ENCODE peak calls at places on chromosomes 3 and 15, in six cellular contexts. One of them, this sample, is unnamed.

GRCh38 chr3:177810162-177810623 is 612.9 kb upstream of the TBL1XR1 start:
- DNase-seq in fibroblast of lung: peak; percentile 94
- DNase-seq in H9: no peak
- DNase-seq in heart left ventricle: no peak
- DNase-seq in Karpas-422: no peak
- DNase-seq in sigmoid colon: no peak
- DNase-seq in this sample: peak; percentile 80

GRCh38 chr3:88059380-88060160 is 515 bp downstream of the ZNF654 start:
- DNase-seq in fibroblast of lung: no peak
- DNase-seq in H9: no peak
- DNase-seq in heart left ventricle: no peak
- DNase-seq in Karpas-422: peak; percentile 48
- DNase-seq in sigmoid colon: peak; percentile 65
- DNase-seq in this sample: peak; percentile 13

GRCh38 chr15:59993950-59994401 is 10.1 kb upstream of the FOXB1 start:
- DNase-seq in fibroblast of lung: no peak
- DNase-seq in H9: peak; percentile 85
- DNase-seq in heart left ventricle: no peak
- DNase-seq in Karpas-422: peak; percentile 43
- DNase-seq in sigmoid colon: no peak
- DNase-seq in this sample: no peak

GRCh38 chr3:60935709-60936108 is 315.5 kb downstream of the FHIT start:
- DNase-seq in fibroblast of lung: peak; percentile 59
- DNase-seq in H9: no peak
- DNase-seq in heart left ventricle: no peak
- DNase-seq in Karpas-422: no peak
- DNase-seq in sigmoid colon: no peak
- DNase-seq in this sample: peak; percentile 84

GRCh38 chr3:78101363-78101762 is 1061.5 kb downstream of the ROBO2 start:
- DNase-seq in fibroblast of lung: peak; percentile 73
- DNase-seq in H9: no peak
- DNase-seq in heart left ventricle: no peak
- DNase-seq in Karpas-422: no peak
- DNase-seq in sigmoid colon: no peak
- DNase-seq in this sample: no peak

GRCh38 chr3:9746330-9746729 is 3.4 kb upstream of the OGG1 start:
- DNase-seq in fibroblast of lung: peak; percentile 84
- DNase-seq in H9: no peak
- DNase-seq in heart left ventricle: no peak
- DNase-seq in Karpas-422: no peak
- DNase-seq in sigmoid colon: no peak
- DNase-seq in this sample: no peak

GRCh38 chr3:150970665-150971327 is 1.7 kb downstream of the CLRN1 start:
- DNase-seq in fibroblast of lung: peak; percentile 62
- DNase-seq in H9: no peak
- DNase-seq in heart left ventricle: no peak
- DNase-seq in Karpas-422: no peak
- DNase-seq in sigmoid colon: no peak
- DNase-seq in this sample: peak; percentile 44

GRCh38 chr15:75235051-75235673 is 23.0 kb upstream of the GOLGA6C start:
- DNase-seq in fibroblast of lung: no peak
- DNase-seq in H9: no peak
- DNase-seq in heart left ventricle: no peak
- DNase-seq in Karpas-422: no peak
- DNase-seq in sigmoid colon: peak; percentile 43
- DNase-seq in this sample: no peak

GRCh38 chr3:156211583-156211982 is 91.2 kb downstream of the KCNAB1 start:
- DNase-seq in fibroblast of lung: no peak
- DNase-seq in H9: no peak
- DNase-seq in heart left ventricle: no peak
- DNase-seq in Karpas-422: no peak
- DNase-seq in sigmoid colon: no peak
- DNase-seq in this sample: peak; percentile 95

GRCh38 chr15:61038387-61038786 is 190.7 kb downstream of the RORA start:
- DNase-seq in fibroblast of lung: peak; percentile 65
- DNase-seq in H9: no peak
- DNase-seq in heart left ventricle: no peak
- DNase-seq in Karpas-422: no peak
- DNase-seq in sigmoid colon: no peak
- DNase-seq in this sample: no peak

GRCh38 chr3:5201536-5201935 is 14.0 kb downstream of the EDEM1 start:
- DNase-seq in fibroblast of lung: no peak
- DNase-seq in H9: no peak
- DNase-seq in heart left ventricle: no peak
- DNase-seq in Karpas-422: no peak
- DNase-seq in sigmoid colon: no peak
- DNase-seq in this sample: no peak

GRCh38 chr3:5205165-5205941 is 17.8 kb downstream of the EDEM1 start:
- DNase-seq in fibroblast of lung: no peak
- DNase-seq in H9: no peak
- DNase-seq in heart left ventricle: no peak
- DNase-seq in Karpas-422: no peak
- DNase-seq in sigmoid colon: no peak
- DNase-seq in this sample: no peak

GRCh38 chr3:5198986-5199731 is 11.7 kb downstream of the EDEM1 start:
- DNase-seq in fibroblast of lung: no peak
- DNase-seq in H9: no peak
- DNase-seq in heart left ventricle: no peak
- DNase-seq in Karpas-422: no peak
- DNase-seq in sigmoid colon: no peak
- DNase-seq in this sample: no peak

GRCh38 chr3:5198313-5198677 is 10.8 kb downstream of the EDEM1 start:
- DNase-seq in fibroblast of lung: no peak
- DNase-seq in H9: no peak
- DNase-seq in heart left ventricle: no peak
- DNase-seq in Karpas-422: no peak
- DNase-seq in sigmoid colon: no peak
- DNase-seq in this sample: peak; percentile 71

GRCh38 chr3:5202267-5202666 is 14.8 kb downstream of the EDEM1 start:
- DNase-seq in fibroblast of lung: peak; percentile 68
- DNase-seq in H9: no peak
- DNase-seq in heart left ventricle: no peak
- DNase-seq in Karpas-422: no peak
- DNase-seq in sigmoid colon: no peak
- DNase-seq in this sample: no peak
- H3K27ac ChIP-seq in fibroblast of lung: no peak overlapping the region
- H3K27ac ChIP-seq in H9: no peak overlapping the region
- H3K27ac ChIP-seq in heart left ventricle: no peak overlapping the region
- H3K27ac ChIP-seq in Karpas-422: no peak overlapping the region
- H3K27ac ChIP-seq in sigmoid colon: no peak overlapping the region
- H3K27ac ChIP-seq in this sample: no peak overlapping the region

DNA sequence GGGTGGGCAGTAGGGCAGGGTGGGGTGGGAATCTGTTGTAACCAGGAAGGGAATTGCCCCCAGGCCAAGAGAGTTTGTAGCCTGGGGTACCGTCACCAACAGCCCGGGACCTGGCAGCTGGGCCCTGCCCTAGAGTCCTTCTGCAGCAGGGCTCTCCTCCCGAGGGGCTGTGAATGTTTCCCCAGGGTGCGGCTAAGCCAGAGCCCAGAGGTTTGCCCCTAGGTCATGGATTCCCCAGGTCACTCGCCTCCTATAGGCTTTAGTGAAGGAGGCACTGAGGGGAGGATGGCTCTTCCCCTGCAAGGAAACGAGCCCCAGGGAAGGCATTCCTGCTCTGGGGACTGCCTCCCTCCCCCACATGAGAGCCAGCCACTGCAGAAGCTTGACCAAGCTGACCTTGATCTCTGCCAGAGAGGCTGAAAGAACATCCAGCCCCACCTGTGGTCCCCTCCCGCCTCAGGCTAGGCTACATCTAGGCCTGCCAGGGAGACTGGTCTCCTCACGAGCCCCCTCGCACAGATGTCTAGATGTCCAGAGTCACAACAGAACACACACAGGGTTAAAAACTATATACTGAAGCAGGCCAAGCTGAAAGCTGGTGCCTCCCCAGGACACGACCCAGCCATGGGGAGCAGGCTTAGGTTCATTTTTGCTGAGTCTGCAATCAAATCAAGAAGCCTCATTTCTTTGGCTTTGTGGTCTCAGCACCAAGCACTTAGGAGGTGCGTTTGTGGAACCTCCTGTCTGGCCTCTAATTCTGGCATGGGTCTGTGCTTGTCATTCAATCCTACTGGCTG is 69.1 kb upstream of the TAMM41 start:
- DNase-seq in fibroblast of lung: no peak
- DNase-seq in H9: peak; percentile 39
- DNase-seq in heart left ventricle: no peak
- DNase-seq in Karpas-422: no peak
- DNase-seq in sigmoid colon: no peak
- DNase-seq in this sample: no peak
- H3K27me3 ChIP-seq in fibroblast of lung: no peaks in the 10 kb centered on the region
- H3K27me3 ChIP-seq in H9: no peaks in the 10 kb centered on the region
- H3K27me3 ChIP-seq in heart left ventricle: no peaks in the 10 kb centered on the region
- H3K27me3 ChIP-seq in Karpas-422: no peaks in the 10 kb centered on the region
- H3K27me3 ChIP-seq in sigmoid colon: no peaks in the 10 kb centered on the region
- H3K27me3 ChIP-seq in this sample: no peaks in the 10 kb centered on the region

GRCh38 chr15:64112077-64112772 is 16.4 kb downstream of the SNX1 start:
- DNase-seq in fibroblast of lung: peak; percentile 8
- DNase-seq in H9: no peak
- DNase-seq in heart left ventricle: no peak
- DNase-seq in Karpas-422: no peak
- DNase-seq in sigmoid colon: no peak
- DNase-seq in this sample: no peak
- H3K4me1 ChIP-seq in fibroblast of lung: no peaks in the 10 kb centered on the region
- H3K4me1 ChIP-seq in H9: no peaks in the 10 kb centered on the region
- H3K4me1 ChIP-seq in heart left ventricle: peaks cover 8% of the 10 kb centered on the region
- H3K4me1 ChIP-seq in Karpas-422: peaks cover 14% of the 10 kb centered on the region
- H3K4me1 ChIP-seq in sigmoid colon: peaks cover 30% of the 10 kb centered on the region
- H3K4me1 ChIP-seq in this sample: no peaks in the 10 kb centered on the region

GRCh38 chr3:188253800-188254452 is 100.0 kb downstream of the LPP start:
- DNase-seq in fibroblast of lung: no peak
- DNase-seq in H9: no peak
- DNase-seq in heart left ventricle: no peak
- DNase-seq in Karpas-422: no peak
- DNase-seq in sigmoid colon: no peak
- DNase-seq in this sample: no peak

GRCh38 chr3:188255190-188255589 is 101.2 kb downstream of the LPP start:
- DNase-seq in fibroblast of lung: no peak
- DNase-seq in H9: no peak
- DNase-seq in heart left ventricle: no peak
- DNase-seq in Karpas-422: no peak
- DNase-seq in sigmoid colon: no peak
- DNase-seq in this sample: no peak

GRCh38 chr3:188256764-188257163 is 102.8 kb downstream of the LPP start:
- DNase-seq in fibroblast of lung: no peak
- DNase-seq in H9: no peak
- DNase-seq in heart left ventricle: no peak
- DNase-seq in Karpas-422: no peak
- DNase-seq in sigmoid colon: no peak
- DNase-seq in this sample: no peak

GRCh38 chr3:188253123-188253793 is 99.3 kb downstream of the LPP start:
- DNase-seq in fibroblast of lung: no peak
- DNase-seq in H9: no peak
- DNase-seq in heart left ventricle: no peak
- DNase-seq in Karpas-422: no peak
- DNase-seq in sigmoid colon: no peak
- DNase-seq in this sample: no peak

GRCh38 chr3:188254489-188255070 is 100.6 kb downstream of the LPP start:
- DNase-seq in fibroblast of lung: no peak
- DNase-seq in H9: no peak
- DNase-seq in heart left ventricle: no peak
- DNase-seq in Karpas-422: no peak
- DNase-seq in sigmoid colon: no peak
- DNase-seq in this sample: no peak
- H3K27ac ChIP-seq in fibroblast of lung: no peak overlapping the region
- H3K27ac ChIP-seq in H9: no peak overlapping the region
- H3K27ac ChIP-seq in heart left ventricle: no peak overlapping the region
- H3K27ac ChIP-seq in Karpas-422: no peak overlapping the region
- H3K27ac ChIP-seq in sigmoid colon: peak overlapping the region; percentile 88
- H3K27ac ChIP-seq in this sample: no peak overlapping the region

GRCh38 chr15:43238691-43239131 is 17.9 kb upstream of the EPB42 start:
- DNase-seq in fibroblast of lung: no peak
- DNase-seq in H9: no peak
- DNase-seq in heart left ventricle: no peak
- DNase-seq in Karpas-422: no peak
- DNase-seq in sigmoid colon: no peak
- DNase-seq in this sample: peak; percentile 69
- H3K27me3 ChIP-seq in fibroblast of lung: peaks cover 19% of the 10 kb centered on the region
- H3K27me3 ChIP-seq in H9: no peaks in the 10 kb centered on the region
- H3K27me3 ChIP-seq in heart left ventricle: no peaks in the 10 kb centered on the region
- H3K27me3 ChIP-seq in Karpas-422: no peaks in the 10 kb centered on the region
- H3K27me3 ChIP-seq in sigmoid colon: no peaks in the 10 kb centered on the region
- H3K27me3 ChIP-seq in this sample: peaks cover 45% of the 10 kb centered on the region

DNA sequence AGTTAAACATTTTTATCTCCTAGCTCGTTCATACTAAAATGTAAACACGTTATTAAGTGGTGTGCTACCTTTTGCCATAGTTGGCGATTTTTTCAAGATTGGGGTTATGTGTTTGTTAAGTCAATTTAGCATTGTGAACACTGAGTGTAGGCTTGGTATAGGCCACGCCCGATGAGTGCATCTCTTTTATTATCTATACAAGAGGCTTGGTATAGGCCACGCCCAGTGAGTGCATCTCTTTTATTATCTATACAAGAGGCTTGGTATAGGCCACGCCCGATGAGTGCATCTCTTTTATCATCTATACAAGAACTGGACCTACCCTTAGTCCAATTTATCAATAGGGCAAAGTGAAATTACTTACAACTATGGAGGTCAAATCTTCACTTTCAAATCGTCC is 70.4 kb downstream of the NIPA2 start:
- DNase-seq in fibroblast of lung: no peak
- DNase-seq in H9: no peak
- DNase-seq in heart left ventricle: no peak
- DNase-seq in Karpas-422: no peak
- DNase-seq in sigmoid colon: no peak
- DNase-seq in this sample: no peak
- H3K4me1 ChIP-seq in fibroblast of lung: no peaks in the 10 kb centered on the region
- H3K4me1 ChIP-seq in H9: no peaks in the 10 kb centered on the region
- H3K4me1 ChIP-seq in heart left ventricle: no peaks in the 10 kb centered on the region
- H3K4me1 ChIP-seq in Karpas-422: no peaks in the 10 kb centered on the region
- H3K4me1 ChIP-seq in sigmoid colon: no peaks in the 10 kb centered on the region
- H3K4me1 ChIP-seq in this sample: no peaks in the 10 kb centered on the region

GRCh38 chr3:121962443-121962842 is 59.6 kb downstream of the ILDR1 start:
- DNase-seq in fibroblast of lung: no peak
- DNase-seq in H9: no peak
- DNase-seq in heart left ventricle: no peak
- DNase-seq in Karpas-422: no peak
- DNase-seq in sigmoid colon: no peak
- DNase-seq in this sample: no peak
- H3K27ac ChIP-seq in fibroblast of lung: no peak overlapping the region
- H3K27ac ChIP-seq in H9: no peak overlapping the region
- H3K27ac ChIP-seq in heart left ventricle: no peak overlapping the region
- H3K27ac ChIP-seq in Karpas-422: no peak overlapping the region
- H3K27ac ChIP-seq in sigmoid colon: no peak overlapping the region
- H3K27ac ChIP-seq in this sample: no peak overlapping the region

GRCh38 chr3:13839253-13839652 is 40.6 kb downstream of the WNT7A start:
- DNase-seq in fibroblast of lung: no peak
- DNase-seq in H9: no peak
- DNase-seq in heart left ventricle: no peak
- DNase-seq in Karpas-422: no peak
- DNase-seq in sigmoid colon: no peak
- DNase-seq in this sample: no peak
- H3K27me3 ChIP-seq in fibroblast of lung: no peaks in the 10 kb centered on the region
- H3K27me3 ChIP-seq in H9: no peaks in the 10 kb centered on the region
- H3K27me3 ChIP-seq in heart left ventricle: no peaks in the 10 kb centered on the region
- H3K27me3 ChIP-seq in Karpas-422: no peaks in the 10 kb centered on the region
- H3K27me3 ChIP-seq in sigmoid colon: no peaks in the 10 kb centered on the region
- H3K27me3 ChIP-seq in this sample: no peaks in the 10 kb centered on the region